ENCODE peak calls at places on chromosomes 12 and 14, in eight cellular contexts. U is stimulated activated CD4-positive, alpha-beta T cell treated with anti-CD3 and anti-CD28 coated beads, Interleukin-1b, Interleukin-23, amount 100 ng/mL, for 24 hours; Z is activated T-cell treated with anti-CD3 and anti-CD28 coated beads, Interleukin-2, amount 50 U/mL, for 4 hours; E is iris pigment epithelial cell; T is nucleus accumbens; R is iPS DF 19.7; S is testis; G is mucosa of gallbladder. F is an unnamed sample.

GRCh38 chr12:132713123-132713522 is 2.5 kb downstream of the PGAM5 start:
- DNase-seq in U (no peak), Z (no peak), T (no peak), R (no peak), E (no peak), G (no peak), S (no peak), F (no peak)

GRCh38 chr12:48795550-48796455 is 6.9 kb upstream of the ADCY6 start:
- DNase-seq in G (peak; percentile 79), T (peak; percentile 60), E (peak; percentile 61), S (peak; percentile 85), Z (peak; percentile 48), U (no peak), R (no peak), F (peak; percentile 69)

GRCh38 chr14:64673748-64674147 is 30.5 kb upstream of the PLEKHG3 start:
- DNase-seq in G (no peak), S (no peak), U (no peak), Z (no peak), R (no peak), E (no peak), T (no peak), F (peak; percentile 89)

GRCh38 chr12:26740991-26741390 is 92.0 kb downstream of the ITPR2 start:
- DNase-seq in T (no peak), E (no peak), U (no peak), G (no peak), Z (no peak), S (peak; percentile 30), R (no peak), F (peak; percentile 30)

GRCh38 chr12:120706029-120706428 is 4.2 kb upstream of the UNC119B start:
- DNase-seq in Z (no peak), E (no peak), U (no peak), S (no peak), R (no peak), G (no peak), T (no peak), F (no peak)

GRCh38 chr12:25583545-25583944 is 30.5 kb upstream of the LMNTD1 start:
- DNase-seq in E (peak; percentile 67), S (peak; percentile 65), G (peak; percentile 26), R (peak; percentile 3), U (no peak), T (no peak), Z (no peak), F (peak; percentile 85)

GRCh38 chr14:104967144-104967413 is 11.1 kb downstream of the AHNAK2 start:
- DNase-seq in T (no peak), U (no peak), Z (no peak), E (no peak), R (no peak), G (no peak), S (no peak), F (no peak)

GRCh38 chr12:99810718-99811593 is 163.4 kb downstream of the GARIN6 start:
- DNase-seq in U (no peak), G (peak; percentile 52), S (peak; percentile 34), E (peak; percentile 12), Z (no peak), T (peak; percentile 5), R (no peak), F (no peak)

GRCh38 chr14:57573193-57573592 is 79.5 kb upstream of the CCDC198 start:
- DNase-seq in T (no peak), Z (no peak), G (no peak), S (no peak), U (no peak), R (no peak), E (no peak), F (no peak)

GRCh38 chr12:77724367-77724957 is 106.2 kb upstream of the NAV3 start:
- DNase-seq in U (no peak), G (peak; percentile 19), Z (no peak), S (no peak), R (no peak), E (peak; percentile 68), T (no peak), F (peak; percentile 37)

GRCh38 chr12:72271401-72271740 is 799 bp upstream of the TRHDE start:
- DNase-seq in E (peak; percentile 68), U (no peak), T (no peak), Z (no peak), R (peak; percentile 28), S (peak; percentile 69), G (no peak), F (no peak)

GRCh38 chr12:7868391-7868790 is 4.3 kb downstream of the SLC2A14 start:
- DNase-seq in Z (no peak), E (peak; percentile 20), T (no peak), G (no peak), U (no peak), S (no peak), R (no peak), F (peak; percentile 51)

GRCh38 chr14:26947265-26947664 is 349.4 kb upstream of the NOVA1 start:
- DNase-seq in T (no peak), E (no peak), R (no peak), G (no peak), S (no peak), U (no peak), Z (no peak), F (no peak)

GRCh38 chr12:132456186-132456943 is 33.6 kb upstream of the FBRSL1 start:
- DNase-seq in Z (no peak), U (no peak), R (no peak), S (no peak), G (no peak), T (no peak), E (no peak), F (no peak)

GRCh38 chr12:47079894-47080724 is at the start of gene AMIGO2:
- DNase-seq in Z (peak; percentile 29), T (no peak), S (peak; percentile 72), E (peak; percentile 54), R (no peak), U (no peak), G (peak; percentile 50), F (peak; percentile 84)

F was measured in NCI-H226.